ENCODE peak calls at places on chromosomes 1 and 21, in four cellular contexts. W is left ventricle myocardium inferior, V is psoas muscle, P is gastrocnemius medialis. L is an unnamed sample. For H3K9me3, the result is how much of the 10 kb centered on the place peaks cover.

GRCh38 chr1:28751315-28752056 is 14.7 kb downstream of the YTHDF2 start:
- DNase-seq in W (no peak), V (no peak), P (no peak), L (no peak)

GRCh38 chr1:197965132-197965707 is 48.0 kb downstream of the LHX9 start:
- DNase-seq in W (no peak), V (no peak), P (no peak), L (no peak)

GRCh38 chr21:42120056-42120903 is 49.2 kb downstream of the UMODL1 start:
- DNase-seq in W (no peak), V (no peak), P (no peak), L (no peak)

GRCh38 chr1:18041685-18042355 is 65.8 kb upstream of the IGSF21 start:
- DNase-seq in W (no peak), V (no peak), P (no peak), L (no peak)

GRCh38 chr1:162578071-162578705 is 16.7 kb downstream of the UAP1 start:
- DNase-seq in W (no peak), V (no peak), P (no peak), L (no peak)

GRCh38 chr1:244545511-244545910 is 84.4 kb downstream of the CATSPERE start:
- DNase-seq in W (no peak), V (no peak), P (no peak), L (no peak)

GRCh38 chr1:225565845-225566244 is 87.1 kb downstream of the ENAH start:
- DNase-seq in W (no peak), V (peak), P (no peak), L (no peak)

GRCh38 chr1:91166106-91166712 is 144.4 kb upstream of the ZNF644 start:
- DNase-seq in W (peak), V (peak), P (no peak), L (peak)

GRCh38 chr1:207910678-207911354 is at the start of gene CD34:
- DNase-seq in W (peak), V (peak), P (no peak), L (peak)

GRCh38 chr1:243475966-243476365 is 220.1 kb downstream of the SDCCAG8 start:
- DNase-seq in W (no peak), V (no peak), P (no peak), L (no peak)

GRCh38 chr1:51284487-51284954 is 45.8 kb downstream of the TTC39A start:
- DNase-seq in W (no peak), V (no peak), P (no peak), L (peak)

GRCh38 chr1:11719313-11720032 is 16.5 kb upstream of the AGTRAP start:
- DNase-seq in W (peak), V (peak), P (peak), L (peak)

GRCh38 chr1:247277211-247277610 is 21.3 kb downstream of the VN1R5 start:
- DNase-seq in W (no peak), V (no peak), P (no peak), L (no peak)

GRCh38 chr1:93338426-93338825 is 7.3 kb upstream of the DR1 start:
- DNase-seq in W (no peak), V (no peak), P (no peak), L (no peak)

GRCh38 chr1:234277161-234277868 is 95.9 kb upstream of the COA6 start:
- DNase-seq in W (no peak), V (no peak), P (no peak), L (no peak)

GRCh38 chr1:223364685-223365382 is 858 bp upstream of the SUSD4 start:
- DNase-seq in W (no peak), V (no peak), P (no peak), L (peak)

GRCh38 chr1:189851806-189852367 is 625.8 kb downstream of the BRINP3 start:
- DNase-seq in W (no peak), V (no peak), P (no peak), L (no peak)

GRCh38 chr21:34881421-34881820 is 167.7 kb downstream of the RUNX1 start:
- DNase-seq in W (no peak), V (no peak), P (no peak), L (no peak)

GRCh38 chr1:212574732-212575131 is 33.8 kb upstream of the ATF3 start:
- DNase-seq in W (no peak), V (no peak), P (no peak), L (no peak)

GRCh38 chr1:24327886-24328285 is 8.7 kb downstream of the GRHL3 start:
- DNase-seq in W (no peak), V (no peak), P (no peak), L (no peak)

GRCh38 chr1:59290173-59290954 is 6.5 kb upstream of the FGGY start:
- DNase-seq in W (no peak), V (peak), P (peak), L (peak)

GRCh38 chr1:116417678-116418077 is 44.6 kb downstream of the ATP1A1 start:
- DNase-seq in W (no peak), V (no peak), P (no peak), L (no peak)

GRCh38 chr1:180353930-180354329 is 123.9 kb downstream of the LHX4 start:
- DNase-seq in W (no peak), V (no peak), P (no peak), L (no peak)

GRCh38 chr1:9253706-9254105 is 19.1 kb downstream of the H6PD start:
- DNase-seq in W (no peak), V (no peak), P (no peak), L (no peak)

GRCh38 chr1:221263831-221264767 is 384.9 kb downstream of the HLX start:
- DNase-seq in W (no peak), V (peak), P (peak), L (peak)

GRCh38 chr1:193927550-193927949 is 741.1 kb upstream of the B3GALT2 start:
- DNase-seq in W (no peak), V (no peak), P (no peak), L (no peak)

GRCh38 chr1:5915587-5916571 is 76.3 kb downstream of the NPHP4 start:
- DNase-seq in W (no peak), V (no peak), P (no peak), L (no peak)

GRCh38 chr21:37502947-37503346 is 136.4 kb downstream of the DYRK1A start:
- DNase-seq in W (no peak), V (no peak), P (no peak), L (no peak)

GRCh38 chr1:45803299-45803780 is at the start of gene MAST2:
- DNase-seq in W (peak), V (peak), P (peak), L (peak)

GRCh38 chr1:199510314-199510713 is 517.2 kb upstream of the NR5A2 start:
- DNase-seq in W (no peak), V (no peak), P (no peak), L (no peak)

GRCh38 chr1:149925751-149926150 is 1.9 kb downstream of the SF3B4 start:
- DNase-seq in W (no peak), V (no peak), P (no peak), L (no peak)

GRCh38 chr1:234896477-234897364 is 231.9 kb downstream of the TOMM20 start:
- DNase-seq in W (no peak), V (no peak), P (no peak), L (no peak)

GRCh38 chr1:112544011-112544688 is 35.4 kb downstream of the WNT2B start:
- DNase-seq in W (no peak), V (no peak), P (no peak), L (no peak)

GRCh38 chr1:192879416-192879815 is 70.6 kb downstream of the RGS2 start:
- DNase-seq in W (no peak), V (no peak), P (no peak), L (no peak)

GRCh38 chr1:21956720-21957552 is 19.8 kb upstream of the HSPG2 start:
- DNase-seq in W (peak), V (no peak), P (no peak), L (peak)

GRCh38 chr1:82893712-82894111 is 1093.0 kb downstream of the ADGRL2 start:
- DNase-seq in W (no peak), V (no peak), P (no peak), L (no peak)

GRCh38 chr21:41500931-41501381 is 7.0 kb downstream of the TMPRSS2 start:
- DNase-seq in W (no peak), V (no peak), P (no peak), L (no peak)

GRCh38 chr1:94970783-94971182 is 43.9 kb upstream of the CNN3 start:
- DNase-seq in W (no peak), V (no peak), P (no peak), L (no peak)

DNA sequence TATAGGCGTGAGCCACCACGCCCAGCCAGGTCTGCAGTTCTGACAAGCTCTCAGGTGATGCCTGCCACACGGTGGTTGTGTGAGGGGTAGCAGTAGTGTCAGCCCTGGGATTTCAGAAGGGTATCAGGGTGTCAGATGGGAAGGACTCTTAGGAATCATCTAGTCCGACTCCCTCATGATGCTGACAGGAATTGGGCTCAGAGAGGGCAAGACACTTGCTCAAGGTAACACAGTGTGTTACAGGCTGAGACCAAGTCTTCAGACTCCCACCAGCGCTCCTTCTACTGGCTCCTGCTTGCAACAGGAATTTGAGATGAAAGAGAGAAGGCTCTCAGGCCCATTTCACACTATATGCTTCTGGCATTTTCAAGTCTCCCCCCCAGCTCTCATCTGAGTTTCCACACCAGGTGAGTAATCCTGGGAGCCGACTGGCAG is 6.9 kb downstream of the HTR1D start:
- DNase-seq in W (no peak), V (no peak), P (no peak), L (no peak)
- TF ChIP-seq CTCF in W (no peak), V (no peak), P (no peak), L (no peak)

GRCh38 chr1:184486761-184487445 is 100.1 kb downstream of the C1orf21 start:
- DNase-seq in W (no peak), V (no peak), P (no peak), L (no peak)

GRCh38 chr1:184487561-184488200 is 100.9 kb downstream of the C1orf21 start:
- DNase-seq in W (no peak), V (no peak), P (no peak), L (no peak)

GRCh38 chr1:184489908-184490307 is 103.1 kb downstream of the C1orf21 start:
- DNase-seq in W (no peak), V (no peak), P (no peak), L (no peak)

GRCh38 chr1:184483101-184483813 is 96.4 kb downstream of the C1orf21 start:
- DNase-seq in W (no peak), V (peak), P (peak), L (peak)

DNA sequence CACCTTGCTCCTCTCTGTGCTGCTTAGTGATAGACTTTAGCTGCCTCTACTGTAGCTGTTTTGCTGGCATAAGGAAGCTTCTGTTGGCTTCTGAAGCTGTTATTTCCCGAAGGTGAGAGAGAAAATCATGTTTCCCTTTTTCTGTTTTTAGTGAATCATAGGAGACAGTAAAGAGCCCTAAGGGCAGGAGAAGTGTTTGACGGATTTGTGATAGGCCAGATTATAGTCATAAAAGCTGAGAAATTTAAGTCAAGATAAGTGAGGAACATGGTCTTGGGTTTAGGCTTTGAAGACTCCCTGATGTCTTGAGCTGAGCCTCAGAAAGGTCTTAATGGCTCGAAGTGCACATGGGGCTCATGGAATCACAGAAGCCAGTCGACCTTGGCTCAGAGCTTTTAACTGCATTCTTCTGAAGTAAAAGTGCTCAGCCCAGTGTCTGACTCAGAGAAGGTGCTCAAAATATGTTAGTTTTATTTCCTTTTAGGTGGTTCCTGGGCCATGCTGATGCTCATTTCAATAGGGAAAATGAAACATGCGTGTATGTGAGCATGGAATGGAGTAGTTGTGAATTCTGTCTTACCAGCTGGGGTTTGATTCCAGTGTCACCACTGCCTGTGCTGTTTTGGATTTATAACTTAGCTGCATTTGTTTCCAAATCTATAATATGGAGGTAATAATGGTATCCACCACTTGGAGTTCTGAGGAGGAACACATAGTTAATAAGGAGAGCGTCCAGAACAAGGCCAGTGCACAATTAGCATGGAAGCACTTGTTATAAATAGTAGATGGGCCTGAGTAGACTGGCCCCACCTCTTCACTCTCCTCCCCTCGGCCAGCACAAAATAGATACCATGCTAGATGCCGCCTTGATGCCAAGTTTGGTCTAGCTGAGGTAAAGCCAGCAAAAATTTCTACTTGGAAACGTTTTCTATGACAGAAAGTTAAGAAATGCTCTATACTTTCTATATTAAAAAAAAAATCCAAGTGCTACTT is 99.2 kb downstream of the C1orf21 start:
- DNase-seq in W (no peak), V (no peak), P (no peak), L (no peak)
- H3K4me3 ChIP-seq in W (no peak), V (peak), P (no peak), L (no peak)

DNA sequence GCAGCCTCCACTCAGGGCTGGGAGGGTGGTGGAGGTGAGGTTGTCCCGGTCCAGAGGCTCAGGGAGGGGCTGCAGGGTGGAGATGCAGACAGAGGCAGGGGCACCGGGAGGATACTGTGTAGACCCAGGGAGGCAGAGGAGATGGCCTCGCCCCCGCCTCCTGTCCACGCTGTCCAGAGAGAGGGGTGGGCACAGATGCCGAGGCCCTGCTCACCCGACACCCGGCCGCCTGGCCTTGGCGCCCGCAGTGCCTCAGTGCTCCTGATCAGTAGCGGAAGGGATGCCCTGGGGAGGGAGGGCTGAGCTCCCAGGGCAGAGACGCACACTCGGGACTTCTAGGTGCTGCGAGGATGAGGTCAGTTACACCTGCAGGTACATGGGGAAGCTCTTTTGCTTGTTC is 102.7 kb upstream of the TTC34 start:
- DNase-seq in W (no peak), V (no peak), P (no peak), L (no peak)
- H3K9me3 ChIP-seq in W (under half), V (under half), P (under half), L (under half)

GRCh38 chr21:31720739-31721138 is 11.2 kb downstream of the SCAF4 start:
- DNase-seq in W (no peak), V (no peak), P (no peak), L (no peak)
- TF ChIP-seq CTCF in W (no peak), V (no peak), P (no peak), L (no peak)

DNA sequence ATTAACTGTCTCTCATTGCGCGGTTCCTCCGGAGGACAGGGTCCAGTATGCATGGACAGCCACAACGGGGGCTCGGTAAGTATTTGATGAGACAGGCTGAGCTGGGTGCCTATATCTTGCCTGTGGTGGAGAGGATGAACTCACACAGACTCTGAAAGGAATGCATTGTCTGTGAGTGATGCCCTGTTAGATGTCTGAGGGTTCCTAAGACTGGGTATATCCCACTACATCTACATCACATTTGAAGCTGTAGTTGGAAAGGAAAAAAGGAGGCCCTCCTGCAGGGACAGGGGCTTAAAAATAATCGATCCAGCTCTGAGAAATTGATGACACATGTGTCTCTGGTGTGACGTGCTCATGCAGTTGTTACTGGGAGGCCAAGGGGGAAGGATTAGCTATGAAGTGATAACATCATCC is 1.9 kb downstream of the ADARB1 start:
- DNase-seq in W (no peak), V (no peak), P (no peak), L (no peak)
- H3K4me3 ChIP-seq in W (peak), V (peak), P (peak), L (no peak)

GRCh38 chr1:84870591-84870990 is 22.4 kb downstream of the LPAR3 start:
- DNase-seq in W (no peak), V (no peak), P (no peak), L (no peak)

GRCh38 chr1:84876353-84876752 is 16.7 kb downstream of the LPAR3 start:
- DNase-seq in W (no peak), V (no peak), P (no peak), L (no peak)

GRCh38 chr1:84869750-84870149 is 23.3 kb downstream of the LPAR3 start:
- DNase-seq in W (no peak), V (no peak), P (no peak), L (no peak)

DNA sequence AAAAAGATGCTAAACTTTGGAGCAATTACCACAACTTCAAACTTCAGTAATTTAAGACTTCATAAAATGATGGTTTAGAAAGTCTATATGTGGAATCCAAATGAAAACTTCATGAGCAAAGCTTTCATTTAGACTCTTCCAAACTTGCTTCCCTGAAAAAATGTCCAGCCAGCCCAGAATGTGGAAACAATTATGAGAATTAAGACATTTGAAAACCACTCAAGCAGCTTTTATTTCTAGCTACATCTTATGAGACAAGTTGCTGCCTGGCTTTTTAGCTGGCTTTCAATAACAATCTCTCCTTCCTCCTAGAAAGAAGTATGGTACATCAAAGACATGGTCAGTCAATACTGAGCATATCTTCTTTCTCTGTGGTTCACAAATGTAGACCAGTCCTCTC is 21.8 kb downstream of the LPAR3 start:
- DNase-seq in W (no peak), V (no peak), P (no peak), L (no peak)
- H3K9me3 ChIP-seq in W (under half), V (under half), P (under half), L (under half)

L was measured in heart right ventricle.